ENCODE peak calls at places on chromosomes 16 and 17, in eight cellular contexts. O is myocyte; Q is stimulated activated naive CD8-positive, alpha-beta T cell treated with anti-CD3 and anti-CD28 coated beads, Interleukin-15, amount 100 ng/mL, for 72 hours; P is adrenal gland; F is astrocyte; S is NCI-H1436; B is activated T-helper 9 cell treated with anti-CD3 and anti-CD28 coated beads, Interleukin-2, amount 50 U/mL, for 16 hours; D is NCI-H1417. T is an unnamed sample.

GRCh38 chr17:73782641-73783381 is 138.6 kb upstream of the SDK2 start:
- DNase-seq in O (no peak), Q (no peak), P (no peak), F (no peak), S (peak), B (no peak), D (no peak), T (no peak)

GRCh38 chr16:72829846-72830620 is 217.9 kb downstream of the ZFHX3 start:
- DNase-seq in O (peak), Q (no peak), P (no peak), F (peak), S (no peak), B (no peak), D (no peak), T (no peak)

GRCh38 chr16:85613609-85614337 is 651 bp downstream of the GSE1 start:
- DNase-seq in O (no peak), Q (peak), P (peak), F (no peak), S (peak), B (no peak), D (peak), T (peak)

GRCh38 chr16:3067929-3068288 is 2.5 kb downstream of the IL32 start:
- DNase-seq in O (no peak), Q (no peak), P (no peak), F (no peak), S (no peak), B (no peak), D (no peak), T (no peak)

GRCh38 chr17:9098242-9098641 is 76.9 kb downstream of the NTN1 start:
- DNase-seq in O (no peak), Q (no peak), P (no peak), F (no peak), S (no peak), B (no peak), D (no peak), T (no peak)

GRCh38 chr17:17937958-17938357 is 34.2 kb downstream of the TOM1L2 start:
- DNase-seq in O (no peak), Q (no peak), P (no peak), F (no peak), S (no peak), B (no peak), D (no peak), T (no peak)

GRCh38 chr17:27577124-27577761 is 53.7 kb upstream of the LGALS9 start:
- DNase-seq in O (peak), Q (no peak), P (no peak), F (peak), S (no peak), B (no peak), D (no peak), T (no peak)

GRCh38 chr16:50509521-50510341 is 38.5 kb upstream of the NKD1 start:
- DNase-seq in O (peak), Q (peak), P (no peak), F (no peak), S (no peak), B (peak), D (no peak), T (no peak)

GRCh38 chr16:5143761-5144620 is 46.4 kb upstream of the EEF2KMT start:
- DNase-seq in O (no peak), Q (no peak), P (no peak), F (no peak), S (no peak), B (no peak), D (no peak), T (no peak)

GRCh38 chr17:14197582-14197981 is 39.1 kb downstream of the CDRT15 start:
- DNase-seq in O (no peak), Q (peak), P (no peak), F (no peak), S (peak), B (peak), D (no peak), T (no peak)

GRCh38 chr16:50281391-50282009 is 15.1 kb downstream of the ADCY7 start:
- DNase-seq in O (no peak), Q (no peak), P (no peak), F (no peak), S (no peak), B (no peak), D (no peak), T (no peak)

GRCh38 chr17:40316571-40317344 is 7.8 kb downstream of the RARA start:
- DNase-seq in O (peak), Q (no peak), P (peak), F (peak), S (no peak), B (no peak), D (no peak), T (peak)

GRCh38 chr16:4052801-4053662 is 63.2 kb downstream of the ADCY9 start:
- DNase-seq in O (peak), Q (no peak), P (peak), F (peak), S (peak), B (no peak), D (peak), T (peak)

GRCh38 chr16:29664133-29664912 is 1.3 kb downstream of the SPN start:
- DNase-seq in O (no peak), Q (peak), P (no peak), F (no peak), S (no peak), B (peak), D (no peak), T (no peak)

GRCh38 chr17:40056379-40057005 is 2.3 kb upstream of the MED24 start:
- DNase-seq in O (no peak), Q (no peak), P (no peak), F (no peak), S (no peak), B (no peak), D (no peak), T (no peak)

GRCh38 chr17:1644493-1645206 is 882 bp downstream of the SCARF1 start:
- DNase-seq in O (no peak), Q (peak), P (no peak), F (no peak), S (no peak), B (peak), D (no peak), T (no peak)

GRCh38 chr17:51799981-51800380 is 358.5 kb downstream of the CA10 start:
- DNase-seq in O (no peak), Q (no peak), P (no peak), F (no peak), S (no peak), B (no peak), D (no peak), T (no peak)

GRCh38 chr16:48895142-48895541 is 285.2 kb upstream of the N4BP1 start:
- DNase-seq in O (no peak), Q (no peak), P (no peak), F (no peak), S (no peak), B (no peak), D (no peak), T (no peak)